ENCODE peak calls at places on chromosomes 16 and 17, in four cellular contexts. U is cardiac fibroblast, B is glutamatergic neuron, F is neural crest cell. O is an unnamed sample.

GRCh38 chr16:23240994-23241393 is 58.4 kb downstream of the SCNN1G start:
- DNase-seq in U (no peak), B (no peak), F (no peak), O (no peak)

GRCh38 chr16:85376292-85377095 is 236.6 kb upstream of the GSE1 start:
- DNase-seq in U (no peak), B (no peak), F (no peak), O (no peak)

GRCh38 chr17:48352630-48353029 is 77.4 kb downstream of the SKAP1 start:
- DNase-seq in U (no peak), B (no peak), F (no peak), O (no peak)

GRCh38 chr17:2374549-2375285 is 26.1 kb downstream of the MNT start:
- DNase-seq in U (no peak), B (no peak), F (no peak), O (no peak)

GRCh38 chr16:57534337-57534880 is 2.0 kb downstream of the CCDC102A start:
- DNase-seq in U (no peak), B (no peak), F (no peak), O (no peak)

GRCh38 chr17:39461911-39462641 is 790 bp downstream of the CDK12 start:
- DNase-seq in U (no peak), B (no peak), F (peak), O (no peak)

GRCh38 chr17:67392111-67392510 is 15.0 kb downstream of the PITPNC1 start:
- DNase-seq in U (no peak), B (no peak), F (no peak), O (no peak)

GRCh38 chr17:82257473-82257872 is 16.0 kb downstream of the CSNK1D start:
- DNase-seq in U (peak), B (peak), F (peak), O (no peak)

GRCh38 chr17:57885148-57885915 is 35.5 kb upstream of the MRPS23 start:
- DNase-seq in U (no peak), B (no peak), F (no peak), O (no peak)

GRCh38 chr17:58693208-58693607 is 806 bp downstream of the RAD51C start:
- DNase-seq in U (no peak), B (no peak), F (no peak), O (no peak)

GRCh38 chr16:55542459-55543082 is 23.9 kb upstream of the CAPNS2 start:
- DNase-seq in U (peak), B (no peak), F (no peak), O (no peak)

GRCh38 chr16:14629612-14629918 is 495 bp downstream of the PARN start:
- DNase-seq in U (no peak), B (no peak), F (no peak), O (no peak)

GRCh38 chr17:21095735-21096134 is 31.0 kb upstream of the DHRS7B start:
- DNase-seq in U (no peak), B (no peak), F (no peak), O (no peak)

GRCh38 chr16:70490261-70490660 is 33.1 kb downstream of the COG4 start:
- DNase-seq in U (no peak), B (no peak), F (no peak), O (no peak)

GRCh38 chr16:82630688-82631087 is 3.9 kb downstream of the CDH13 start:
- DNase-seq in U (peak), B (no peak), F (no peak), O (no peak)

GRCh38 chr17:66711936-66712335 is 123.0 kb upstream of the CACNG5 start:
- DNase-seq in U (no peak), B (no peak), F (no peak), O (no peak)

GRCh38 chr16:14252860-14253259 is 181.7 kb downstream of the MRTFB start:
- DNase-seq in U (no peak), B (no peak), F (no peak), O (no peak)

GRCh38 chr16:10641953-10642949 is 52.5 kb downstream of the TEKT5 start:
- DNase-seq in U (no peak), B (no peak), F (no peak), O (no peak)

GRCh38 chr17:48241131-48241591 is 133.6 kb downstream of the SNX11 start:
- DNase-seq in U (peak), B (no peak), F (no peak), O (no peak)

GRCh38 chr17:58187675-58188074 is 4.9 kb upstream of the EPX start:
- DNase-seq in U (no peak), B (no peak), F (no peak), O (no peak)

GRCh38 chr16:67987460-67988160 is 7.3 kb upstream of the DPEP3 start:
- DNase-seq in U (peak), B (no peak), F (no peak), O (no peak)

GRCh38 chr17:46141645-46142044 is 51.6 kb downstream of the KANSL1 start:
- DNase-seq in U (no peak), B (no peak), F (no peak), O (no peak)

GRCh38 chr16:58338205-58338604 is 43.4 kb upstream of the PRSS54 start:
- DNase-seq in U (no peak), B (no peak), F (no peak), O (no peak)

GRCh38 chr16:77782694-77783093 is 5.7 kb upstream of the VAT1L start:
- DNase-seq in U (no peak), B (no peak), F (no peak), O (no peak)

DNA sequence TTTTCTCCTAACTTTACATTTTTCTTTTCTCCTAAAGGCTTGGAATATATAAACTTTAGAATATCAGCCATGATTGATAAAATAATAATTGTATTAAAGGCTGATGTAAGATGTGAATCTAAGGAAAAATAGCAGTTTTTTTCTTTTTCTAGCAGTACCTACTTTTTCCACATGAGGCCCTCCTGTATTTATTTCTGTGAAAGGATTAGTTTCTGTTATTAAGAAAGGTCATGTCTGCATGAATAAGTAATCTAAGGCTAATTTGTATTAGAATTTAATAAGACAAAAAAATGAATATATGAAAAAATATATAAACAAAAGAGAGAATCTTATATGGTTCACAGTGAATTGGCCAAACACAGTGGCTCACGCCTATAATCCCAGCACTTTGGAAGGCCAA is 85.3 kb downstream of the STXBP4 start:
- DNase-seq in U (peak), B (no peak), F (no peak), O (no peak)
- TF ChIP-seq CTCF in U (peak), B (peak), F (peak), O (peak)

GRCh38 chr16:65756163-65756562 is 610.3 kb upstream of the CDH5 start:
- DNase-seq in U (no peak), B (no peak), F (no peak), O (no peak)

GRCh38 chr16:65749566-65749965 is 616.9 kb upstream of the CDH5 start:
- DNase-seq in U (no peak), B (no peak), F (no peak), O (no peak)

GRCh38 chr16:65746941-65747340 is 619.5 kb upstream of the CDH5 start:
- DNase-seq in U (no peak), B (no peak), F (no peak), O (no peak)

GRCh38 chr16:65754799-65755691 is 611.4 kb upstream of the CDH5 start:
- DNase-seq in U (peak), B (no peak), F (no peak), O (no peak)

GRCh38 chr16:65751622-65752598 is 614.6 kb upstream of the CDH5 start:
- DNase-seq in U (peak), B (no peak), F (no peak), O (no peak)
- TF ChIP-seq CTCF in U (no peak), B (no peak), F (no peak), O (no peak)

GRCh38 chr16:27193300-27193990 is 9.9 kb upstream of the KDM8 start:
- DNase-seq in U (no peak), B (no peak), F (no peak), O (no peak)
- TF ChIP-seq CTCF in U (peak), B (no peak), F (no peak), O (no peak)

DNA sequence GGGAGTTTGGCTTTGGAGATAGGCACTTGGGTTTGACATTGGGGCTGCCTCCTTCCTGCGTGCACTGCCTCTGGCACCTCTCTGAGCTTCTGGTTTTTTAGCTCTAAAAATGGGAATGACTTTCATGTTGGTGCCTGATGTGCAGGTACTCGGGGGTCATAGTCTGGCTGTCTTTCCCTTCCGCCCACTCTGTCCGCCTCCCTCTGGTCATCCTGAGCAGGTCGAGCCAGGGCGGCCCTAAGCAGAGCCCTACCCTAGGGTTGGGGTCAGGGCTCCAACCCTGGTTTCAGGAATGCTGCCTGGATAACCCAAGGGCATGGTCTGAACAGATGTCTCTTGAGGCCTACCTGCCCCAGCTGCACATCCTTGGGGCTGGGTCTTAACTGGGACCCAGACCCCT is 64.8 kb downstream of the CMIP start:
- DNase-seq in U (no peak), B (no peak), F (no peak), O (no peak)
- TF ChIP-seq CTCF in U (no peak), B (no peak), F (no peak), O (no peak)

GRCh38 chr16:72960101-72960500 is 87.8 kb downstream of the ZFHX3 start:
- DNase-seq in U (no peak), B (no peak), F (no peak), O (no peak)

GRCh38 chr16:72962347-72962746 is 85.6 kb downstream of the ZFHX3 start:
- DNase-seq in U (no peak), B (no peak), F (no peak), O (no peak)

GRCh38 chr16:72963508-72963907 is 84.4 kb downstream of the ZFHX3 start:
- DNase-seq in U (no peak), B (no peak), F (no peak), O (no peak)

GRCh38 chr16:72961115-72961832 is 86.7 kb downstream of the ZFHX3 start:
- DNase-seq in U (peak), B (peak), F (no peak), O (peak)

DNA sequence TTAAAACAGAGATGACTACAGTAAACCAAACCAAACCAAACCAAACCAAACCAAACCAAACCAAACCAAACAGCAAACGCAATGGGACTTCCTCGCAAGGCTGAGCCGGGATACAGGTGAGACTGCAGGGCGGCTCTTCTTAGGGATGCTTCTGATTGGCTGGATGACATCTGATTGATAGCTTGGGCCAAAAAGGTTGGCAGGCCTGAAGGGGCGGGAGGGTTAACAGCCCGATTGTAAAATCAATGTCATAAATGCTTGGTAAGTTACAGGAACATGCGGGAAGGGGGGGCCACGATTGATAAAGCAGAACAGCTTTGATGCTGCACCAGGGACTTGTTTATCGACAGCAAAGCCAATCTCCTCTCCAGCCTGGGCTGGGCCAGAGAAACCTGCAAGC is 86.1 kb downstream of the ZFHX3 start:
- DNase-seq in U (no peak), B (no peak), F (no peak), O (no peak)
- TF ChIP-seq CTCF in U (no peak), B (no peak), F (no peak), O (no peak)

GRCh38 chr16:50381679-50382440 is 13.1 kb upstream of the BRD7 start:
- DNase-seq in U (no peak), B (no peak), F (no peak), O (no peak)
- TF ChIP-seq CTCF in U (peak), B (no peak), F (peak), O (no peak)

DNA sequence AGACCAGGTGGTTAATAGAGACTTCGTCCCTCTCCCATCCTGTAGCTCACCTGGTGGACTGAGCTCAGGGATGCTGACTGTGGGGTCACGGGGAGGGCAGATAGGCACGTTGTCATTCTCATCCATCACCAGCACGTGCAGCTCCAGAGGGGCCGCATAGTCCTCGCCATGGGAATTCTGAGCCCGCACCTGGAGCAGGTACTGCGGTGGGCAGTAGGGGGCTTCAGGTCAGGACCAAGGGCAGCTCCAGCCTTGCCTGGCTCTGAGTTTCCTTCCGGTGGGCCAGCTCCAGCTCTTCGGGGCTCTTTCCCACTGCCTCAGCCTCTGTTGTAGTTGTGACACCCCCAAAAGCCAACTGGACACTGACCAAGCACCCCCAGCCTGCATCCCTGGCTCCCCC is 5.6 kb downstream of the CDH16 start:
- DNase-seq in U (no peak), B (no peak), F (no peak), O (peak)
- TF ChIP-seq CTCF in U (no peak), B (no peak), F (no peak), O (no peak)

O was measured in D721Med.